ENCODE peak calls at places on chromosome 13, in six cellular contexts. One of them, this sample, is unnamed.

GRCh38 chr13:100063333-100063732 is 25.6 kb upstream of the PCCA start:
- DNase-seq in HCT116: no peak
- DNase-seq in lower leg skin: no peak
- DNase-seq in NB4: peak
- DNase-seq in right lobe of liver: no peak
- DNase-seq in gastrocnemius medialis: no peak
- DNase-seq in this sample: no peak

GRCh38 chr13:21458457-21458815 is 667 bp downstream of the ZDHHC20 start:
- DNase-seq in HCT116: no peak
- DNase-seq in lower leg skin: peak
- DNase-seq in NB4: peak
- DNase-seq in right lobe of liver: peak
- DNase-seq in gastrocnemius medialis: peak
- DNase-seq in this sample: peak

GRCh38 chr13:31038834-31039552 is 106.5 kb downstream of the TEX26 start:
- DNase-seq in NB4: peak
- DNase-seq in right lobe of liver: no peak
- DNase-seq in HCT116: no peak
- DNase-seq in lower leg skin: no peak
- DNase-seq in gastrocnemius medialis: no peak
- DNase-seq in this sample: peak

GRCh38 chr13:30697177-30697953 is 38.0 kb upstream of the ALOX5AP start:
- DNase-seq in HCT116: no peak
- DNase-seq in lower leg skin: no peak
- DNase-seq in right lobe of liver: no peak
- DNase-seq in NB4: no peak
- DNase-seq in gastrocnemius medialis: no peak
- DNase-seq in this sample: no peak

GRCh38 chr13:47036291-47037008 is 139.6 kb upstream of the HTR2A start:
- DNase-seq in NB4: no peak
- DNase-seq in gastrocnemius medialis: no peak
- DNase-seq in lower leg skin: no peak
- DNase-seq in HCT116: no peak
- DNase-seq in right lobe of liver: no peak
- DNase-seq in this sample: no peak

GRCh38 chr13:75666646-75667351 is 30.7 kb downstream of the LMO7 start:
- DNase-seq in NB4: no peak
- DNase-seq in lower leg skin: no peak
- DNase-seq in right lobe of liver: no peak
- DNase-seq in gastrocnemius medialis: peak
- DNase-seq in HCT116: no peak
- DNase-seq in this sample: no peak

GRCh38 chr13:24910502-24911134 is 146.6 kb downstream of the RNF17 start:
- DNase-seq in right lobe of liver: no peak
- DNase-seq in lower leg skin: no peak
- DNase-seq in HCT116: no peak
- DNase-seq in gastrocnemius medialis: no peak
- DNase-seq in NB4: no peak
- DNase-seq in this sample: no peak

GRCh38 chr13:30443957-30444404 is 21.7 kb downstream of the UBE2L5 start:
- DNase-seq in right lobe of liver: no peak
- DNase-seq in gastrocnemius medialis: no peak
- DNase-seq in NB4: peak
- DNase-seq in HCT116: no peak
- DNase-seq in lower leg skin: no peak
- DNase-seq in this sample: no peak

GRCh38 chr13:100520936-100521765 is 67.4 kb downstream of the GGACT start:
- DNase-seq in HCT116: no peak
- DNase-seq in right lobe of liver: no peak
- DNase-seq in lower leg skin: no peak
- DNase-seq in NB4: no peak
- DNase-seq in gastrocnemius medialis: no peak
- DNase-seq in this sample: no peak

GRCh38 chr13:49258097-49258796 is 10.5 kb downstream of the CDADC1 start:
- DNase-seq in lower leg skin: no peak
- DNase-seq in gastrocnemius medialis: no peak
- DNase-seq in HCT116: no peak
- DNase-seq in NB4: no peak
- DNase-seq in right lobe of liver: no peak
- DNase-seq in this sample: no peak

GRCh38 chr13:48983331-48983730 is 7.6 kb downstream of the FNDC3A start:
- DNase-seq in lower leg skin: no peak
- DNase-seq in gastrocnemius medialis: no peak
- DNase-seq in NB4: no peak
- DNase-seq in right lobe of liver: no peak
- DNase-seq in HCT116: no peak
- DNase-seq in this sample: no peak

GRCh38 chr13:40580566-40581276 is 85.7 kb downstream of the FOXO1 start:
- DNase-seq in right lobe of liver: no peak
- DNase-seq in gastrocnemius medialis: no peak
- DNase-seq in HCT116: no peak
- DNase-seq in NB4: no peak
- DNase-seq in lower leg skin: no peak
- DNase-seq in this sample: no peak

GRCh38 chr13:40186041-40186440 is 480.4 kb downstream of the FOXO1 start:
- DNase-seq in lower leg skin: no peak
- DNase-seq in NB4: no peak
- DNase-seq in right lobe of liver: no peak
- DNase-seq in gastrocnemius medialis: no peak
- DNase-seq in HCT116: no peak
- DNase-seq in this sample: no peak

GRCh38 chr13:44971656-44972595 is 17.3 kb downstream of the NUFIP1 start:
- DNase-seq in gastrocnemius medialis: no peak
- DNase-seq in NB4: no peak
- DNase-seq in HCT116: no peak
- DNase-seq in lower leg skin: no peak
- DNase-seq in right lobe of liver: no peak
- DNase-seq in this sample: no peak

GRCh38 chr13:79621449-79621848 is 140.5 kb downstream of the NDFIP2 start:
- DNase-seq in right lobe of liver: no peak
- DNase-seq in HCT116: no peak
- DNase-seq in gastrocnemius medialis: no peak
- DNase-seq in NB4: no peak
- DNase-seq in lower leg skin: no peak
- DNase-seq in this sample: no peak

GRCh38 chr13:27549406-27549981 is 70.8 kb downstream of the LNX2 start:
- DNase-seq in NB4: no peak
- DNase-seq in lower leg skin: no peak
- DNase-seq in gastrocnemius medialis: no peak
- DNase-seq in HCT116: no peak
- DNase-seq in right lobe of liver: no peak
- DNase-seq in this sample: no peak

GRCh38 chr13:30421093-30422055 is 919 bp upstream of the UBE2L5 start:
- DNase-seq in lower leg skin: peak
- DNase-seq in HCT116: no peak
- DNase-seq in right lobe of liver: peak
- DNase-seq in NB4: peak
- DNase-seq in gastrocnemius medialis: peak
- DNase-seq in this sample: peak

GRCh38 chr13:78777973-78778372 is 119.0 kb upstream of the OBI1 start:
- DNase-seq in NB4: no peak
- DNase-seq in right lobe of liver: no peak
- DNase-seq in HCT116: no peak
- DNase-seq in gastrocnemius medialis: no peak
- DNase-seq in lower leg skin: no peak
- DNase-seq in this sample: no peak

GRCh38 chr13:75541287-75541686 is 3.6 kb upstream of the COMMD6 start:
- DNase-seq in HCT116: no peak
- DNase-seq in NB4: peak
- DNase-seq in gastrocnemius medialis: no peak
- DNase-seq in right lobe of liver: no peak
- DNase-seq in lower leg skin: no peak
- DNase-seq in this sample: no peak

GRCh38 chr13:50991624-50992610 is 82.3 kb downstream of the RNASEH2B start:
- DNase-seq in lower leg skin: no peak
- DNase-seq in NB4: peak
- DNase-seq in HCT116: no peak
- DNase-seq in gastrocnemius medialis: no peak
- DNase-seq in right lobe of liver: no peak
- DNase-seq in this sample: no peak
- TF ChIP-seq POLR2A in lower leg skin: no peak
- TF ChIP-seq POLR2A in NB4: no peak
- TF ChIP-seq POLR2A in HCT116: no peak
- TF ChIP-seq POLR2A in gastrocnemius medialis: no peak
- TF ChIP-seq POLR2A in right lobe of liver: no peak
- TF ChIP-seq POLR2A in this sample: no peak

DNA sequence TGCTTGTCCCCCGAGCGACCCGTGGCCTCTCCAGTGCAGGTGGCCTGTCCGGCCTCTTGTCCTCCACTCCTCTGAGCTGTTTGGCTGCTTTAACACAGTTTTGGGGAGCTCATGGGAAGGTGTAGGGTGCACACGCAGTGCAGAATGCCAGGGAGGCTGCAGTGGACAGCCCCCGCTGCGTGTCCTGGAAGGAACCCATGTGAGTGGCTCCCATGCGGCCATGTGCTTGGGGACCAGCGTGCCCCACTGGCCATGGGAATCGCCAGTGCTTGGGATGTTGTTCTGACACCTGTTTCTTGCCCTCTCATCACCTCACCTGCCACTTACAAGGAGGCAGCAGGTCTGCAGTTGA is 22.6 kb upstream of the F7 start:
- DNase-seq in HCT116: no peak
- DNase-seq in lower leg skin: no peak
- DNase-seq in gastrocnemius medialis: no peak
- DNase-seq in right lobe of liver: no peak
- DNase-seq in NB4: no peak
- DNase-seq in this sample: no peak
- TF ChIP-seq POLR2A in HCT116: no peak
- TF ChIP-seq POLR2A in lower leg skin: no peak
- TF ChIP-seq POLR2A in gastrocnemius medialis: no peak
- TF ChIP-seq POLR2A in right lobe of liver: no peak
- TF ChIP-seq POLR2A in NB4: no peak
- TF ChIP-seq POLR2A in this sample: no peak

GRCh38 chr13:96844195-96844594 is 150.1 kb downstream of the OXGR1 start:
- DNase-seq in NB4: no peak
- DNase-seq in lower leg skin: no peak
- DNase-seq in right lobe of liver: no peak
- DNase-seq in HCT116: no peak
- DNase-seq in gastrocnemius medialis: no peak
- DNase-seq in this sample: no peak
- TF ChIP-seq POLR2A in NB4: no peak
- TF ChIP-seq POLR2A in lower leg skin: no peak
- TF ChIP-seq POLR2A in right lobe of liver: no peak
- TF ChIP-seq POLR2A in HCT116: no peak
- TF ChIP-seq POLR2A in gastrocnemius medialis: no peak
- TF ChIP-seq POLR2A in this sample: no peak

GRCh38 chr13:111037838-111038397 is 77.2 kb upstream of the ARHGEF7 start:
- DNase-seq in right lobe of liver: no peak
- DNase-seq in gastrocnemius medialis: no peak
- DNase-seq in HCT116: no peak
- DNase-seq in lower leg skin: no peak
- DNase-seq in NB4: no peak
- DNase-seq in this sample: no peak
- TF ChIP-seq POLR2A in right lobe of liver: no peak
- TF ChIP-seq POLR2A in gastrocnemius medialis: no peak
- TF ChIP-seq POLR2A in HCT116: no peak
- TF ChIP-seq POLR2A in lower leg skin: no peak
- TF ChIP-seq POLR2A in NB4: no peak
- TF ChIP-seq POLR2A in this sample: no peak

DNA sequence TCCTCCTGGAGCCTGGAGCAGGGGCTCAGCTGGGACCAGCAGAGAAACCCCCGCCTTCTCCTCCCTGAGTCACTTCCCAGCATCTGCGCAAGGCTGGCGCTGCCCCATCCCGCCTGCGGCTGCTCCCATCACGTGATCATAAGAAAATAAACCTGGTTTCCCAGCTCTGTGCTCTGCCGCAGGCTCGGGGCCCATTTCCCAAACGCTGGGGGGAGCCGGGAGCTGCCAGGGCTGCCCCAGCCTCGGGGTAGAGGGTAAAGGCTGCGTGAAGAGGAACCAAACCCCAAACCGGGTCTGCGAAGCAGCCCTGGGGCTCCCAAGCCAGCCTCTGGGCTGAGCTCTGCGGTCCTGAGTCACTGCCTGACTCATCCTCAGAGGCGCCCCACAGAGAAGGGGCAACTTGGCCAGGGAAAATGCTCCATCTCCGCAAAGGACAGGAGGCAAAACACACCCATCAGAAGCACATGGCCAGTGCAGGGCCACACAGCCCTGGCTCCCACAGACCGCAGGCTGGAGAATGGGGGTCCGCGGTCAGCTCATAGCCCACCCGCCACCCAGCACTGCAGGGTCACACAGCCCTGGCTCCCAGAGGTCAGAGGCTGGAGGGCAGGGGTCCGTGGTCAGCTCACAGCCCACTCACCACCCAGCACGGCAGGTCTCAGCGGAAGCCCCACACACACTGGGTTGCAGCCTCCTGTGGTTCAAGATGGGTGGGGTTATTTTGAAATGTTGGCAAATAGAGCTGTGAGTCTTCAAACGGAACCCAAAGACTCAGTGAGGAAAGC is 67.1 kb downstream of the RASA3 start:
- DNase-seq in HCT116: peak
- DNase-seq in NB4: peak
- DNase-seq in gastrocnemius medialis: peak
- DNase-seq in right lobe of liver: peak
- DNase-seq in lower leg skin: peak
- DNase-seq in this sample: peak
- TF ChIP-seq POLR2A in HCT116: peak
- TF ChIP-seq POLR2A in NB4: peak
- TF ChIP-seq POLR2A in gastrocnemius medialis: no peak
- TF ChIP-seq POLR2A in right lobe of liver: peak
- TF ChIP-seq POLR2A in lower leg skin: no peak
- TF ChIP-seq POLR2A in this sample: peak

GRCh38 chr13:32314968-32315254 is 252 bp downstream of the ZAR1L start:
- DNase-seq in gastrocnemius medialis: peak
- DNase-seq in lower leg skin: peak
- DNase-seq in NB4: no peak
- DNase-seq in right lobe of liver: no peak
- DNase-seq in HCT116: peak
- DNase-seq in this sample: no peak

GRCh38 chr13:32316030-32316344 is 679 bp downstream of the BRCA2 start:
- DNase-seq in lower leg skin: no peak
- DNase-seq in right lobe of liver: no peak
- DNase-seq in NB4: no peak
- DNase-seq in gastrocnemius medialis: no peak
- DNase-seq in HCT116: no peak
- DNase-seq in this sample: no peak

GRCh38 chr13:32318072-32318471 is 2.8 kb downstream of the BRCA2 start:
- DNase-seq in HCT116: no peak
- DNase-seq in gastrocnemius medialis: no peak
- DNase-seq in lower leg skin: no peak
- DNase-seq in right lobe of liver: no peak
- DNase-seq in NB4: peak
- DNase-seq in this sample: no peak

GRCh38 chr13:32315255-32316029 is at the start of the genes BRCA2 and ZAR1L:
- DNase-seq in NB4: peak
- DNase-seq in lower leg skin: peak
- DNase-seq in gastrocnemius medialis: peak
- DNase-seq in HCT116: peak
- DNase-seq in right lobe of liver: peak
- DNase-seq in this sample: peak

GRCh38 chr13:32316476-32316875 is 1.2 kb downstream of the BRCA2 start:
- DNase-seq in right lobe of liver: no peak
- DNase-seq in gastrocnemius medialis: no peak
- DNase-seq in lower leg skin: no peak
- DNase-seq in NB4: peak
- DNase-seq in HCT116: no peak
- DNase-seq in this sample: no peak
- TF ChIP-seq POLR2A in right lobe of liver: no peak
- TF ChIP-seq POLR2A in gastrocnemius medialis: no peak
- TF ChIP-seq POLR2A in lower leg skin: no peak
- TF ChIP-seq POLR2A in NB4: no peak
- TF ChIP-seq POLR2A in HCT116: no peak
- TF ChIP-seq POLR2A in this sample: no peak

GRCh38 chr13:108215428-108215827 is at the start of gene LIG4:
- DNase-seq in lower leg skin: peak
- DNase-seq in NB4: peak
- DNase-seq in HCT116: peak
- DNase-seq in right lobe of liver: peak
- DNase-seq in gastrocnemius medialis: peak
- DNase-seq in this sample: peak
- TF ChIP-seq POLR2A in lower leg skin: no peak
- TF ChIP-seq POLR2A in NB4: peak
- TF ChIP-seq POLR2A in HCT116: no peak
- TF ChIP-seq POLR2A in right lobe of liver: peak
- TF ChIP-seq POLR2A in gastrocnemius medialis: no peak
- TF ChIP-seq POLR2A in this sample: peak

This sample was measured in H54.